ENCODE peak calls at places on chromosome 9, in six cellular contexts. B is psoas muscle, N is H9, V is fibroblast of lung, K is endothelial cell, L is retinal pigment epithelial cell. C is an unnamed sample.

GRCh38 chr9:81671880-81672280 is 17.5 kb downstream of the TLE1 start:
- DNase-seq in B (peak), N (no peak), V (peak), K (no peak), L (no peak), C (no peak)

GRCh38 chr9:4048441-4048840 is 251.4 kb downstream of the GLIS3 start:
- DNase-seq in B (no peak), N (no peak), V (peak), K (no peak), L (no peak), C (no peak)

GRCh38 chr9:136618578-136619547 is 43.9 kb upstream of the EGFL7 start:
- DNase-seq in B (no peak), N (no peak), V (no peak), K (no peak), L (no peak), C (peak)

GRCh38 chr9:99868845-99869244 is 37.6 kb upstream of the STX17 start:
- DNase-seq in B (no peak), N (no peak), V (no peak), K (no peak), L (no peak), C (peak)

GRCh38 chr9:8384126-8384525 is 584.5 kb upstream of the DMAC1 start:
- DNase-seq in B (no peak), N (no peak), V (no peak), K (no peak), L (no peak), C (no peak)

GRCh38 chr9:117672397-117672796 is 31.8 kb upstream of the TLR4 start:
- DNase-seq in B (no peak), N (no peak), V (peak), K (no peak), L (no peak), C (no peak)

GRCh38 chr9:69877852-69878507 is 57.4 kb downstream of the CFAP95 start:
- DNase-seq in B (no peak), N (no peak), V (no peak), K (peak), L (no peak), C (peak)

GRCh38 chr9:107755267-107755666 is 265.7 kb upstream of the KLF4 start:
- DNase-seq in B (no peak), N (no peak), V (peak), K (no peak), L (peak), C (no peak)

GRCh38 chr9:127418037-127418471 is 6.1 kb upstream of the ZNF79 start:
- DNase-seq in B (peak), N (peak), V (no peak), K (peak), L (no peak), C (peak)

GRCh38 chr9:121650220-121651013 is 1.0 kb upstream of the DAB2IP start:
- DNase-seq in B (peak), N (peak), V (peak), K (peak), L (peak), C (no peak)

GRCh38 chr9:29144476-29144875 is 1571.2 kb upstream of the C9orf72 start:
- DNase-seq in B (no peak), N (no peak), V (peak), K (no peak), L (no peak), C (no peak)

GRCh38 chr9:134570726-134571325 is 70.8 kb upstream of the COL5A1 start:
- DNase-seq in B (no peak), N (no peak), V (no peak), K (no peak), L (no peak), C (no peak)

GRCh38 chr9:33228606-33229005 is 11.4 kb upstream of the SPINK4 start:
- DNase-seq in B (no peak), N (no peak), V (no peak), K (no peak), L (no peak), C (no peak)

GRCh38 chr9:33227013-33227398 is 13.0 kb upstream of the SPINK4 start:
- DNase-seq in B (peak), N (no peak), V (no peak), K (no peak), L (no peak), C (no peak)

GRCh38 chr9:33230756-33231691 is 8.9 kb upstream of the SPINK4 start:
- DNase-seq in B (no peak), N (no peak), V (peak), K (no peak), L (no peak), C (no peak)

GRCh38 chr9:33227741-33228140 is 12.2 kb upstream of the SPINK4 start:
- DNase-seq in B (no peak), N (no peak), V (no peak), K (no peak), L (no peak), C (no peak)

DNA sequence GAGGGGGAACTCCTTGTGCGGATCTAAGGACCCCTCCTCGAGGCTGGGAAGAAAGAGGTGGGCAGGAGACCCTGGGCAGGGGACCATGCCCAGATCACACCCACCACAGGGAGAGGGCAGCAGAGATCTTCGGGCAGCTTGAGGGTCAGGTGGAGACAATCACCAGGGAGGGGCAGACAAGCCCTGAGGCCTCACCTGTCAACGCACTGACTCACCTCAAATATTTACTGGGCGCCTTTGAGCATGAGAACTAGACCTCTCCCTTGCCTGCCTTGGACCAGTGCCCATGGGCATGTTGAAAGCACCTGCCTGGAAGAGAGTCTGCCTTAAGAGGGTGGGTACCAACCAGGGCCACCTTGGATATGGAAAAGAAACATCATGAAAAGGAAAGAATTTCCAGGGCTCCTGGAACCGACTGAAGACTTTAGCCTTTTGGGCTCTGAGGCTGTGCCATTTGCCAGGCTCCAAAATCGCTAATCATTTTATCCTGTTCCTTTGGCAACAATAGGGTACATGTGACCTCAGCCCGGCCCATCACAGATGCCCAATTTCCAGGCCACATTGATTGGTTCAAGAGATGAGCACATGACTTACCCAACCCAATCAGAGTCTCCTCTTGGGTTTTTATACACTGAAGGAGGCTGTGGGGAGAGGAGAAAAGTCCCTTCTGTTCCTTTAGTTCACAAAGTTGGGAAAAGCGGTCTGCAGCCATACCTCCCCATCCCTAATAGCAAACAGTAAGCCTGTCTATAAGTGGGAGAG is 10.4 kb upstream of the SPINK4 start:
- DNase-seq in B (no peak), N (peak), V (no peak), K (no peak), L (no peak), C (no peak)
- TF ChIP-seq CTCF in B (peak), N (peak), V (no peak), K (no peak), L (peak), C (no peak)

GRCh38 chr9:131529597-131530545 is 1.2 kb downstream of the UCK1 start:
- DNase-seq in B (no peak), N (no peak), V (no peak), K (no peak), L (no peak), C (no peak)
- TF ChIP-seq CTCF in B (no peak), N (no peak), V (no peak), K (no peak), L (no peak), C (no peak)

DNA sequence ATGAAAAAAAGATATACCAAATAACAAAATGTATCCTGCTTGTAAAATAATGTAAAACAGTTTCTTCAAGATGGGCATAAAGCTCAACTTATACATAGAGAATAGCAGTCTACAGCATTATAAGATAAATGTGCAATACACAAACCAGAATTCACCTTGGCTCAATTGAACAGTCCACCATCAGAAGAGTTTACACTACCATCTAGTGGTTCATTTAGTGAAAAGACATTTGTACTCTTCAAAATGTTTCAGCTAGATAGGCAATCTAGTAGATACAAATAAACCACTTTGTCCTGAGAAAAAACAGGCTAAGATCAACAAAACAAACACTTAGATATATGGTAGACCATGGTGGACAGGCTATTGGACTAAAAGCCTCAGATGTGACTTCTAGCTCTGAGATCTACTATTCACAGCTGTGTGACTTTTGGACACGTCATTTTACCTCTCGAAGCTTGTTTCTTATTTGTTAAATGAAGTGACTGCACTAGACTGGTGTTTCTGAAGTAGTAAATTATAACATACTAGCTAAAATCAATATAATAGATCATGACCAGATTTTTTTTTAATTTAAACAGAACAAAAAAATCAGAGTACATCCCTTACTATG is 22.1 kb upstream of the TPD52L3 start:
- DNase-seq in B (no peak), N (no peak), V (peak), K (no peak), L (peak), C (no peak)
- TF ChIP-seq CTCF in B (peak), N (peak), V (peak), K (peak), L (peak), C (peak)

GRCh38 chr9:14523545-14523944 is 169.7 kb downstream of the ZDHHC21 start:
- DNase-seq in B (no peak), N (no peak), V (no peak), K (no peak), L (no peak), C (no peak)

GRCh38 chr9:14524881-14525515 is 168.2 kb downstream of the ZDHHC21 start:
- DNase-seq in B (no peak), N (no peak), V (no peak), K (no peak), L (no peak), C (no peak)

GRCh38 chr9:14525840-14526239 is 167.4 kb downstream of the ZDHHC21 start:
- DNase-seq in B (no peak), N (no peak), V (no peak), K (no peak), L (no peak), C (no peak)

GRCh38 chr9:14529047-14529446 is 164.2 kb downstream of the ZDHHC21 start:
- DNase-seq in B (no peak), N (no peak), V (no peak), K (no peak), L (no peak), C (no peak)

GRCh38 chr9:14526504-14526903 is 166.7 kb downstream of the ZDHHC21 start:
- DNase-seq in B (no peak), N (no peak), V (no peak), K (no peak), L (no peak), C (no peak)
- TF ChIP-seq CTCF in B (no peak), N (no peak), V (no peak), K (no peak), L (no peak), C (no peak)

GRCh38 chr9:94623253-94623652 is 16.1 kb downstream of the FBP1 start:
- DNase-seq in B (no peak), N (peak), V (peak), K (peak), L (no peak), C (peak)
- TF ChIP-seq CTCF in B (no peak), N (peak), V (no peak), K (peak), L (peak), C (peak)

GRCh38 chr9:95087659-95088242 is 229.8 kb downstream of the FANCC start:
- DNase-seq in B (no peak), N (no peak), V (no peak), K (no peak), L (no peak), C (no peak)
- TF ChIP-seq CTCF in B (peak), N (peak), V (no peak), K (no peak), L (peak), C (no peak)